ENCODE peak calls at places on chromosomes 3 and 15, in six cellular contexts. W is activated CD8-positive, alpha-beta memory T cell treated with anti-CD3 and anti-CD28 coated beads for 24 hours; H is T-cell; N is endothelial cell of umbilical vein; V is fibroblast of mammary gland; Q is cardiac septum. P is an unnamed sample.

GRCh38 chr3:120364821-120365220 is 15.7 kb upstream of the LRRC58 start:
- DNase-seq in W (no peak), H (no peak), N (no peak), V (peak; percentile 33), Q (no peak), P (no peak)

GRCh38 chr3:52488746-52489145 is 6.4 kb upstream of the STAB1 start:
- DNase-seq in W (no peak), H (no peak), N (no peak), V (no peak), Q (no peak), P (no peak)

GRCh38 chr3:46693897-46694235 is 387 bp upstream of the ALS2CL start:
- DNase-seq in W (no peak), H (peak; percentile 24), N (peak; percentile 16), V (peak; percentile 12), Q (no peak), P (peak; percentile 41)

GRCh38 chr3:124108446-124108845 is 116.5 kb upstream of the ROPN1 start:
- DNase-seq in W (no peak), H (no peak), N (no peak), V (no peak), Q (no peak), P (no peak)

GRCh38 chr15:99440551-99441426 is 125.0 kb upstream of the MEF2A start:
- DNase-seq in W (peak; percentile 55), H (no peak), N (no peak), V (no peak), Q (peak; percentile 66), P (no peak)

GRCh38 chr15:39551476-39551875 is 29.4 kb upstream of the THBS1 start:
- DNase-seq in W (no peak), H (no peak), N (no peak), V (no peak), Q (no peak), P (no peak)

GRCh38 chr3:58068126-58068809 is 60.0 kb downstream of the FLNB start:
- DNase-seq in W (no peak), H (no peak), N (no peak), V (no peak), Q (no peak), P (no peak)

GRCh38 chr15:31214864-31215489 is 111.7 kb upstream of the KLF13 start:
- DNase-seq in W (no peak), H (no peak), N (no peak), V (peak; percentile 75), Q (no peak), P (no peak)

GRCh38 chr3:38834110-38834509 is 18.1 kb upstream of the SCN10A start:
- DNase-seq in W (peak; percentile 60), H (no peak), N (peak; percentile 95), V (peak; percentile 80), Q (no peak), P (no peak)

GRCh38 chr15:75167588-75168076 is 34.0 kb upstream of the C15orf39 start:
- DNase-seq in W (no peak), H (no peak), N (no peak), V (peak; percentile 89), Q (no peak), P (no peak)

GRCh38 chr3:426056-426455 is 229.5 kb downstream of the CHL1 start:
- DNase-seq in W (no peak), H (no peak), N (no peak), V (peak; percentile 11), Q (no peak), P (no peak)

GRCh38 chr3:97269202-97269601 is 454.8 kb downstream of the EPHA6 start:
- DNase-seq in W (no peak), H (no peak), N (no peak), V (no peak), Q (no peak), P (no peak)

GRCh38 chr3:194265996-194266657 is 85.0 kb downstream of the CPN2 start:
- DNase-seq in W (peak; percentile 41), H (no peak), N (peak; percentile 78), V (no peak), Q (peak; percentile 38), P (no peak)

GRCh38 chr3:31187380-31187779 is 292.9 kb upstream of the GADL1 start:
- DNase-seq in W (no peak), H (no peak), N (no peak), V (no peak), Q (no peak), P (no peak)

GRCh38 chr15:45393851-45394250 is 15.5 kb upstream of the GATM start:
- DNase-seq in W (no peak), H (no peak), N (no peak), V (peak; percentile 25), Q (no peak), P (no peak)

GRCh38 chr3:180284331-180285110 is 247.8 kb upstream of the PEX5L start:
- DNase-seq in W (no peak), H (no peak), N (no peak), V (peak; percentile 78), Q (no peak), P (no peak)

GRCh38 chr15:73986055-73986775 is 5.9 kb downstream of the STOML1 start:
- DNase-seq in W (no peak), H (no peak), N (no peak), V (peak; percentile 42), Q (no peak), P (no peak)

GRCh38 chr3:9396301-9396631 is 1.1 kb upstream of the SETD5 start:
- DNase-seq in W (no peak), H (peak; percentile 73), N (peak; percentile 93), V (peak; percentile 96), Q (peak; percentile 93), P (peak; percentile 78)

GRCh38 chr15:45495588-45495987 is 27.0 kb downstream of the SLC30A4 start:
- DNase-seq in W (no peak), H (no peak), N (no peak), V (no peak), Q (no peak), P (no peak)

GRCh38 chr3:72145506-72146380 is 360.8 kb upstream of the PROK2 start:
- DNase-seq in W (no peak), H (no peak), N (no peak), V (peak; percentile 95), Q (no peak), P (no peak)

GRCh38 chr15:91469627-91470567 is 369.8 kb downstream of the SV2B start:
- DNase-seq in W (peak; percentile 73), H (peak; percentile 60), N (no peak), V (no peak), Q (peak; percentile 83), P (peak; percentile 16)

GRCh38 chr3:109643590-109643989 is 306.2 kb upstream of the DPPA4 start:
- DNase-seq in W (no peak), H (no peak), N (no peak), V (peak; percentile 75), Q (no peak), P (no peak)

GRCh38 chr3:71585126-71585525 is 1.6 kb upstream of the FOXP1 start:
- DNase-seq in W (peak; percentile 64), H (no peak), N (peak; percentile 55), V (no peak), Q (no peak), P (no peak)

GRCh38 chr3:115825046-115825445 is 201.7 kb downstream of the GAP43 start:
- DNase-seq in W (no peak), H (no peak), N (no peak), V (peak; percentile 12), Q (no peak), P (no peak)

GRCh38 chr3:116453676-116454346 is 8.5 kb upstream of the LSAMP start:
- DNase-seq in W (no peak), H (no peak), N (no peak), V (peak; percentile 25), Q (no peak), P (no peak)

GRCh38 chr15:29859981-29860745 is 37.9 kb upstream of the TJP1 start:
- DNase-seq in W (no peak), H (no peak), N (no peak), V (peak; percentile 73), Q (no peak), P (no peak)

GRCh38 chr15:73959012-73959581 is 32.8 kb downstream of the LOXL1 start:
- DNase-seq in W (no peak), H (no peak), N (no peak), V (no peak), Q (peak; percentile 36), P (no peak)

GRCh38 chr3:44814751-44815150 is 47.0 kb upstream of the TMEM42 start:
- DNase-seq in W (no peak), H (no peak), N (no peak), V (no peak), Q (no peak), P (no peak)

GRCh38 chr3:176946169-176946568 is 251.1 kb downstream of the TBL1XR1 start:
- DNase-seq in W (no peak), H (no peak), N (no peak), V (no peak), Q (no peak), P (no peak)

GRCh38 chr3:126113733-126114132 is 29.8 kb upstream of the SLC41A3 start:
- DNase-seq in W (no peak), H (no peak), N (no peak), V (no peak), Q (peak; percentile 63), P (no peak)

GRCh38 chr15:91967935-91968605 is 114.6 kb downstream of the SLCO3A1 start:
- DNase-seq in W (no peak), H (no peak), N (no peak), V (peak; percentile 34), Q (no peak), P (no peak)

GRCh38 chr3:73215286-73215685 is 153.8 kb downstream of the EBLN2 start:
- DNase-seq in W (no peak), H (no peak), N (no peak), V (peak; percentile 38), Q (no peak), P (no peak)

GRCh38 chr3:57025237-57025636 is 35.2 kb upstream of the SPATA12 start:
- DNase-seq in W (no peak), H (no peak), N (no peak), V (no peak), Q (peak; percentile 9), P (no peak)

GRCh38 chr3:41293169-41293681 is 93.9 kb downstream of the CTNNB1 start:
- DNase-seq in W (no peak), H (no peak), N (no peak), V (no peak), Q (no peak), P (no peak)

GRCh38 chr3:117893638-117894037 is 1141.0 kb downstream of the IGSF11 start:
- DNase-seq in W (no peak), H (no peak), N (peak; percentile 3), V (no peak), Q (no peak), P (no peak)

GRCh38 chr3:187211532-187212274 is 14.4 kb downstream of the RTP1 start:
- DNase-seq in W (no peak), H (no peak), N (no peak), V (peak; percentile 79), Q (no peak), P (no peak)

GRCh38 chr15:53910236-53910849 is 67.9 kb upstream of the UNC13C start:
- DNase-seq in W (no peak), H (no peak), N (no peak), V (no peak), Q (no peak), P (no peak)

GRCh38 chr15:64070965-64071851 is 22.4 kb downstream of the CIAO2A start:
- DNase-seq in W (no peak), H (no peak), N (peak; percentile 86), V (peak; percentile 94), Q (no peak), P (no peak)